ENCODE peak calls at places on chromosomes 16 and 17, in ten cellular contexts. N, B, D, J, S, G, I, E, L and M are unnamed samples.

GRCh38 chr16:7364054-7364407 is 31.4 kb downstream of the RBFOX1 start:
- DNase-seq in N (no peak), B (no peak), D (no peak), J (no peak), S (no peak), G (no peak), I (no peak), E (no peak), L (no peak), M (no peak)

GRCh38 chr17:76772842-76773521 is 35.1 kb downstream of the MFSD11 start:
- DNase-seq in N (no peak), B (peak), D (no peak), J (peak), S (peak), G (peak), I (no peak), E (no peak), L (no peak), M (peak)

GRCh38 chr17:28579526-28579925 is 2.8 kb upstream of the ALDOC start:
- DNase-seq in N (no peak), B (peak), D (no peak), J (no peak), S (no peak), G (no peak), I (no peak), E (no peak), L (peak), M (no peak)

GRCh38 chr16:78584213-78584860 is 484.9 kb downstream of the WWOX start:
- DNase-seq in N (no peak), B (no peak), D (no peak), J (no peak), S (no peak), G (no peak), I (no peak), E (no peak), L (no peak), M (no peak)

GRCh38 chr16:66705790-66706505 is 9.4 kb upstream of the CMTM4 start:
- DNase-seq in N (no peak), B (no peak), D (no peak), J (peak), S (no peak), G (no peak), I (no peak), E (no peak), L (no peak), M (no peak)

GRCh38 chr16:88202207-88202745 is 180.5 kb upstream of the ZNF469 start:
- DNase-seq in N (no peak), B (no peak), D (no peak), J (no peak), S (no peak), G (no peak), I (no peak), E (no peak), L (no peak), M (no peak)

GRCh38 chr17:41984454-41984853 is 17.9 kb downstream of the CNP start:
- DNase-seq in N (no peak), B (no peak), D (no peak), J (no peak), S (no peak), G (no peak), I (no peak), E (no peak), L (no peak), M (no peak)

GRCh38 chr17:20154601-20155000 is 145.4 kb downstream of the SPECC1 start:
- DNase-seq in N (no peak), B (peak), D (no peak), J (no peak), S (no peak), G (no peak), I (no peak), E (no peak), L (no peak), M (no peak)

GRCh38 chr16:10113248-10113647 is 69.0 kb downstream of the GRIN2A start:
- DNase-seq in N (no peak), B (no peak), D (no peak), J (no peak), S (no peak), G (no peak), I (no peak), E (no peak), L (no peak), M (no peak)

GRCh38 chr17:83053021-83053778 is 26.2 kb upstream of the METRNL start:
- DNase-seq in N (no peak), B (no peak), D (no peak), J (no peak), S (no peak), G (no peak), I (no peak), E (no peak), L (no peak), M (no peak)

GRCh38 chr17:43832976-43833829 is at the start of gene MPP3:
- DNase-seq in N (no peak), B (peak), D (peak), J (peak), S (peak), G (peak), I (peak), E (peak), L (peak), M (peak)

GRCh38 chr17:37107406-37108083 is 158.8 kb downstream of the AATF start:
- DNase-seq in N (no peak), B (no peak), D (no peak), J (peak), S (no peak), G (no peak), I (no peak), E (no peak), L (no peak), M (no peak)

GRCh38 chr17:80123791-80124190 is 22.4 kb downstream of the GAA start:
- DNase-seq in N (no peak), B (no peak), D (no peak), J (peak), S (no peak), G (peak), I (no peak), E (no peak), L (no peak), M (no peak)

GRCh38 chr17:76252040-76252954 is 12.0 kb upstream of the RNF157 start:
- DNase-seq in N (no peak), B (peak), D (no peak), J (peak), S (no peak), G (peak), I (no peak), E (no peak), L (no peak), M (no peak)

GRCh38 chr17:31488264-31488981 is 96.9 kb downstream of the RAB11FIP4 start:
- DNase-seq in N (no peak), B (peak), D (no peak), J (no peak), S (peak), G (no peak), I (no peak), E (peak), L (no peak), M (no peak)

GRCh38 chr17:17484451-17484899 is 7.7 kb downstream of the MED9 start:
- DNase-seq in N (no peak), B (peak), D (no peak), J (peak), S (no peak), G (peak), I (no peak), E (no peak), L (no peak), M (no peak)

GRCh38 chr17:41308251-41308917 is 725 bp downstream of the KRTAP16-1 start:
- DNase-seq in N (no peak), B (peak), D (peak), J (no peak), S (peak), G (no peak), I (no peak), E (peak), L (no peak), M (peak)

GRCh38 chr17:40319651-40320550 is 10.9 kb downstream of the RARA start:
- DNase-seq in N (no peak), B (peak), D (no peak), J (no peak), S (peak), G (no peak), I (no peak), E (no peak), L (no peak), M (peak)

GRCh38 chr17:62720126-62720850 is 87.8 kb downstream of the MARCHF10 start:
- DNase-seq in N (no peak), B (no peak), D (no peak), J (no peak), S (no peak), G (peak), I (no peak), E (no peak), L (no peak), M (no peak)

GRCh38 chr17:57448288-57449283 is 192.3 kb downstream of the MSI2 start:
- DNase-seq in N (no peak), B (no peak), D (no peak), J (no peak), S (no peak), G (no peak), I (no peak), E (no peak), L (no peak), M (no peak)

GRCh38 chr17:37138726-37139125 is 190.0 kb downstream of the AATF start:
- DNase-seq in N (no peak), B (no peak), D (no peak), J (no peak), S (no peak), G (no peak), I (no peak), E (no peak), L (no peak), M (no peak)

GRCh38 chr17:82228842-82229685 is at the start of gene SLC16A3:
- DNase-seq in N (peak), B (peak), D (no peak), J (peak), S (peak), G (peak), I (no peak), E (peak), L (peak), M (peak)

GRCh38 chr17:51120357-51120738 is 320 bp downstream of the SPAG9 start:
- DNase-seq in N (peak), B (peak), D (peak), J (peak), S (no peak), G (no peak), I (no peak), E (peak), L (peak), M (no peak)

GRCh38 chr17:10327640-10328039 is 45.2 kb downstream of the MYH13 start:
- DNase-seq in N (peak), B (peak), D (peak), J (peak), S (peak), G (peak), I (peak), E (peak), L (peak), M (peak)

GRCh38 chr17:3978421-3979275 is 14.4 kb upstream of the ATP2A3 start:
- DNase-seq in N (no peak), B (no peak), D (no peak), J (peak), S (no peak), G (no peak), I (no peak), E (peak), L (no peak), M (no peak)

GRCh38 chr16:3060339-3061127 is 4.9 kb upstream of the IL32 start:
- DNase-seq in N (no peak), B (no peak), D (no peak), J (no peak), S (no peak), G (no peak), I (no peak), E (no peak), L (no peak), M (no peak)

GRCh38 chr17:15157051-15157450 is 108.1 kb downstream of the PMP22 start:
- DNase-seq in N (no peak), B (no peak), D (no peak), J (peak), S (no peak), G (peak), I (no peak), E (no peak), L (no peak), M (no peak)

GRCh38 chr16:14018848-14019247 is 52.3 kb upstream of the MRTFB start:
- DNase-seq in N (no peak), B (no peak), D (no peak), J (no peak), S (no peak), G (no peak), I (no peak), E (no peak), L (no peak), M (no peak)